ENCODE peak calls at places on chromosomes 6 and 20, in seven cellular contexts. L, K, Q, A, V, M and F are unnamed samples.

GRCh38 chr20:40331699-40332098 is 357.3 kb downstream of the MAFB start:
- DNase-seq in M (no peak), L (no peak), Q (no peak), A (no peak), K (no peak), V (no peak), F (no peak)

GRCh38 chr20:23918896-23919295 is 39.3 kb upstream of the CST5 start:
- DNase-seq in K (no peak), L (peak), A (no peak), M (no peak), V (no peak), Q (no peak), F (no peak)

GRCh38 chr6:44234101-44235090 is 11.0 kb downstream of the SLC29A1 start:
- DNase-seq in L (peak), Q (peak), M (no peak), K (no peak), V (peak), A (peak), F (no peak)

GRCh38 chr6:66522864-66523263 is 815.8 kb upstream of the EYS start:
- DNase-seq in K (no peak), L (no peak), A (no peak), Q (no peak), M (no peak), V (no peak), F (no peak)

GRCh38 chr6:156164701-156165454 is 612.3 kb upstream of the ARID1B start:
- DNase-seq in K (no peak), L (no peak), Q (no peak), A (no peak), M (no peak), V (no peak), F (no peak)

GRCh38 chr6:153564803-153565202 is 433.7 kb upstream of the RGS17 start:
- DNase-seq in M (no peak), A (peak), L (no peak), V (no peak), Q (no peak), K (no peak), F (no peak)

GRCh38 chr6:46781478-46782378 is 11.5 kb upstream of the MEP1A start:
- DNase-seq in Q (peak), L (no peak), A (peak), V (peak), K (no peak), M (no peak), F (no peak)

GRCh38 chr6:8182209-8182845 is 80.0 kb upstream of the EEF1E1 start:
- DNase-seq in Q (peak), K (no peak), M (no peak), A (peak), V (no peak), L (no peak), F (no peak)

GRCh38 chr6:156783958-156784357 is 6.8 kb downstream of the ARID1B start:
- DNase-seq in L (no peak), A (no peak), M (no peak), V (no peak), Q (no peak), K (no peak), F (no peak)

GRCh38 chr6:72250664-72251063 is 364.3 kb downstream of the RIMS1 start:
- DNase-seq in K (no peak), Q (peak), M (no peak), V (no peak), L (no peak), A (peak), F (no peak)

GRCh38 chr6:38350220-38350619 is 289.5 kb downstream of the BTBD9 start:
- DNase-seq in M (no peak), K (no peak), Q (no peak), A (no peak), V (no peak), L (no peak), F (no peak)

GRCh38 chr6:139369568-139370046 is 4.8 kb downstream of the CITED2 start:
- DNase-seq in L (no peak), A (peak), Q (peak), K (no peak), M (peak), V (no peak), F (no peak)